ENCODE peak calls at places on chromosomes 1 and 21, in five cellular contexts. F is neural progenitor cell, D is sigmoid colon, T is adipocyte, X is small intestine. J is an unnamed sample.

GRCh38 chr1:243267346-243268283 is 11.8 kb downstream of the SDCCAG8 start:
- DNase-seq in F (peak; percentile 5), D (no peak), T (no peak), X (no peak), J (peak; percentile 79)

GRCh38 chr1:88916883-88917282 is 25.5 kb upstream of the GTF2B start:
- DNase-seq in F (no peak), D (no peak), T (no peak), X (no peak), J (no peak)

GRCh38 chr1:245085508-245086095 is 69.2 kb upstream of the KIF26B start:
- DNase-seq in F (no peak), D (no peak), T (peak; percentile 86), X (no peak), J (no peak)

GRCh38 chr1:220153147-220153546 is 59.2 kb downstream of the IARS2 start:
- DNase-seq in F (no peak), D (no peak), T (no peak), X (peak; percentile 17), J (no peak)

GRCh38 chr1:225350872-225351271 is 77.0 kb downstream of the LBR start:
- DNase-seq in F (no peak), D (no peak), T (no peak), X (no peak), J (no peak)

GRCh38 chr1:33725037-33725436 is 138.8 kb upstream of the HMGB4 start:
- DNase-seq in F (no peak), D (no peak), T (no peak), X (no peak), J (no peak)

GRCh38 chr1:18926315-18927081 is 24.1 kb upstream of the ALDH4A1 start:
- DNase-seq in F (no peak), D (peak; percentile 84), T (peak; percentile 86), X (peak; percentile 61), J (no peak)

GRCh38 chr1:29469457-29469856 is 233.1 kb downstream of the PTPRU start:
- DNase-seq in F (no peak), D (peak; percentile 76), T (no peak), X (no peak), J (no peak)

GRCh38 chr1:210310562-210310961 is 18.1 kb upstream of the HHAT start:
- DNase-seq in F (no peak), D (no peak), T (no peak), X (no peak), J (no peak)

GRCh38 chr1:158043232-158043631 is 49.8 kb downstream of the KIRREL1 start:
- DNase-seq in F (peak; percentile 94), D (no peak), T (no peak), X (no peak), J (no peak)

GRCh38 chr1:168964478-168964877 is 142.0 kb upstream of the ATP1B1 start:
- DNase-seq in F (no peak), D (no peak), T (no peak), X (no peak), J (no peak)

GRCh38 chr1:227357229-227358078 is 39.2 kb upstream of the CDC42BPA start:
- DNase-seq in F (no peak), D (peak; percentile 72), T (peak; percentile 82), X (peak; percentile 90), J (no peak)

GRCh38 chr1:119784127-119784781 is 15.5 kb upstream of the HMGCS2 start:
- DNase-seq in F (no peak), D (peak; percentile 85), T (peak; percentile 88), X (peak; percentile 66), J (peak; percentile 85)

GRCh38 chr21:45995686-45996179 is 14.2 kb downstream of the COL6A1 start:
- DNase-seq in F (no peak), D (peak; percentile 73), T (peak; percentile 15), X (no peak), J (peak; percentile 38)

GRCh38 chr1:247293047-247293446 is 37.2 kb downstream of the VN1R5 start:
- DNase-seq in F (peak; percentile 27), D (no peak), T (no peak), X (no peak), J (no peak)

GRCh38 chr1:155322571-155322952 is 1.9 kb downstream of the RUSC1 start:
- DNase-seq in F (peak; percentile 64), D (peak; percentile 81), T (peak; percentile 73), X (no peak), J (peak; percentile 53)

GRCh38 chr1:27145934-27146354 is 9.0 kb downstream of the SLC9A1 start:
- DNase-seq in F (no peak), D (peak; percentile 79), T (peak; percentile 91), X (no peak), J (no peak)

GRCh38 chr1:214377485-214377884 is 96.5 kb downstream of the SMYD2 start:
- DNase-seq in F (no peak), D (no peak), T (no peak), X (no peak), J (no peak)

DNA sequence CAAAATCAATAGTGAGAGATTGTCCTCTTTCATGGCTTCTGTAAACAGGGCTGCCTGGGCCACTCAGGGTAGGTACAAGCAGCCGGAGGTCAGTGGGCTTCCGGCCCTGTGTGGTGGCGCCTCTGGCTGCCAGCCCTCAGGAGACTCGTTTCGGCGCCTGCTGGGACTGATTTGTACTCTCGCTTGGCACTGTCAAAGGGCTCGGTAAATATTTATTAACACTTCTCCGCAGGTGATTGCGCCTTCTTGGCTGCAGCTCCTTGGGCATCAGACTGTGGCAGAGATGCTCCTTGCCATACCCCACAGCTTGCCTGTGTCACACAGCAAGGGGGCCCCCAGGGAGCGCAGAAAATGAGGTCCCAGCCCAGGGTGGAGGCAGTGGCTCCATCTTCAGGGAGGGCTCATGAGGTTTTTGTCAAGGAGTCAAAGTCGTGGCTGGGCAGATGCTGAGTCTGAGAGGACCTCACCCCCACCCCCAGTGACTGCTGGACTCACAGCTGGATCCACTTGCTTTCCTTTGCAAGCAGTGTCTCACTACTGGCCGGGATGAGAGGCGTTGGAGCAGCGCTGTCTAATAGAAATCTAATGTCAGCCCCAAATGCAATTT is 262.5 kb downstream of the GRIK3 start:
- DNase-seq in F (peak; percentile 61), D (peak; percentile 50), T (no peak), X (no peak), J (no peak)
- H3K27me3 ChIP-seq in F (no peaks in the 10 kb centered on the region), D (peaks cover 74% of the 10 kb centered on the region), T (peaks cover 55% of the 10 kb centered on the region), X (no peaks in the 10 kb centered on the region), J (peaks cover 35% of the 10 kb centered on the region)

DNA sequence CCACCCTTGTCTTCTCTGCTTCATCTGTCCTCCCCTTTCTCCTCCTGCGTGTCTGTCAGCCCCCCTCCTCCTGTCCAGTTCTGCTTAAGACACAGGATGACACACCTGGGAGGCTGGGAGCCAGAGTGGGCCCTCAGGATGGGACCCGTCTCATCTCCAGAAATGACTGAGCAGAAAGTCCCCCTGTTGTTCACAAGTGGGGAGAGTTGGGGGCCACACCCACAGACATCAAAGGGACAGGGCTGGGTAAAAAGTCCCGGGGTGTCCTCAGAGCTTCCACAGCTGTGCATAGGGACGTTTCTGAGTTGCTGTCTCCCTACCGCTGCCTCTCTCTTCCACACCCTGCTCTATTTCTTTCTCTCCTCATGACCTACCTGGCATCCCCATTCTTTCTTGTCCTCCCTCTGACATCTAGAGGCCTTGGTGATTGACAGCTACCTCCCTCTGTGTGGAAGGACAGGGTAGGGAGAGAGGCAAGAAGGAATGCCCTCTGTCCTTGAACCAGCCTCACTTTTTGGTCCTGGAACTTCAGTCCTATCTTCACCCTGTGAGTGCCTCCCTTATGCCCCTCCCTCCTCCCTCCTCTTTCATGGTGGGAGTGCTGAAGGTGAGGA is 19.5 kb upstream of the SH2D2A start:
- DNase-seq in F (no peak), D (no peak), T (no peak), X (no peak), J (no peak)
- H3K27me3 ChIP-seq in F (peaks cover 82% of the 10 kb centered on the region), D (peaks cover 44% of the 10 kb centered on the region), T (peaks cover 52% of the 10 kb centered on the region), X (no peaks in the 10 kb centered on the region), J (peaks cover 35% of the 10 kb centered on the region)

DNA sequence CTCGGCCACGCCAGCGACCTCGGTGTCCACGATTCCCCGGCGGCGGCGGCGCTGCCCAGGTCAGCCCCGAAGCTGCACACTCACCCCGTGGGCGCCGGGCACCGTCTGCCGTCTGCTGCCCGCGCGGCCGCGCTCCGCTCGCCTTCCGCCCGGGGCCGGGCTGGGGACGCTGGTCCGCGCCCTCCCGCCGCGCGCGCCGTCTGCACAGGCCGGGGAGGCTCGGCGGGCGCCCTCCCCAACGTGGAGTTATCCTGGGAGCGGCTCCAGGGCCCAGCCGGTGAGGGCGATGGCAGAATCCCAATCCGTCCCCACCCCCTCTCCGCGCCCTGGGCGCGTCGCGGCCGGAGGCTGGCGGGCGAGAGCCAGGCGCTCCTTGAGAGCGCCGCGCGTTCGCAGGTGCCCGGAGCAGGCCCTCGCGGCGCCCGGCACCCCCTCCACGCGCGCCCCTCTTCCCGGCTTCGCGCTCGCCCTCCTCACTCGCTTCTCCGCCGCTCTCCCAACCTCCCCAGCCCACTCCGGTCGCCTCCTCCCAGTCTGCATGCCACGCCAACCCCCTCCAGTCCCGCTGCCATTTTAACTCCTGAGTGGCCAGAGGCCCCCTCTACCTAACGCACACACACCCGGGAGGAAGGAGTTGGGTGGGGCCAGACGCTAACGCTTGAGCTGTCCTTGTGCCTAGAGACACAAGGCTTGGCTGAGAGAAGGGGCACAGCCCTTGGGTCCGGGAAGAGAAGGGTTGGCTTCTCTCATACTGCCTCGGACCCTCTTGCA is at the start of gene LRRN2:
- DNase-seq in F (peak; percentile 66), D (peak; percentile 75), T (peak; percentile 36), X (peak; percentile 3), J (no peak)
- H3K27me3 ChIP-seq in F (peaks cover 83% of the 10 kb centered on the region), D (no peaks in the 10 kb centered on the region), T (peaks cover 73% of the 10 kb centered on the region), X (peaks cover 7% of the 10 kb centered on the region), J (peaks cover 33% of the 10 kb centered on the region)

DNA sequence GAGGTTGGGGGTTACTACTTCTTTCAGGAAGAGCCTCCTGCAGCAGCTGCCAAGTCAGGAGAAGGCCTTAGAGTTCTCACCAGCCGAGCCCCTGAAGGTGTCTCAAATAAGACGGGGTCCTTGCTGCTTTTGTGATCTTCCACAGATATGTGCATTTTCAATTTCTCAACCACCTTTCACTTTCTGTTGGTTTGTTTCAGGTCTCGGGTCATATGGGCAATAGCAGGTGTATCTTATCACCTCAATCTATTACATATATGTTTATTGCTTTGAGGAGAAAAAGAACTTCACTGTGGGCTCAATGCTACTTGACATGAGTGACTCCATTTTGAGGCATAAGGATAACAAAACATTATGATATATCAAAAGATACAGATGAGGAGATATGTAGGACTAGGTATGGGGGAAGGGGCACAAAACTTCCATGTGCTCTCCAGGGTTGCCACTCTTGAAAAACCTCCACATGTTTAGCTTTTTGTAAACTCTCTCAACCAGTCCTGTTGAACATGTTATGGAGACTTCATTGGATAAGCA is 1171.4 kb upstream of the ADGRL2 start:
- DNase-seq in F (no peak), D (no peak), T (no peak), X (no peak), J (no peak)
- H3K27me3 ChIP-seq in F (no peaks in the 10 kb centered on the region), D (no peaks in the 10 kb centered on the region), T (no peaks in the 10 kb centered on the region), X (no peaks in the 10 kb centered on the region), J (no peaks in the 10 kb centered on the region)

DNA sequence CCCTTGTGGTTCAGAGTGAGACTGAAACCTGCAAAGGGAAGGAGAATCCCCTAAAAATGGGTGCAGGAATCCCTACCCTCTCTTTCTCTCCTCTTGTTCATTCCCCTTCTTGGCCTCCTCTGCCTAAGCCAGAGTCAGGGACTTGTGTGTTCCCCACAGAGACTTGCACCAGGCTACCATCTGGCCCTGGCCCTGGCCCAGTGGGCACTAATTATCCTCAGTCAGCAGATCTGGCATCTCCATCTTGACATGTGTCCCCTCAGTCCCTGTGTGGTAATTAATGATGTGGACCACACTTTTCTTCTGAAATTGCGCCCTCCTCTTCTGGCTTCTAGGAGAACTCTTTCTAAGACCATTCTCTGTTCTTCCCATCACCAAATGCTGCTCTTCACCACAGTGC is 354.4 kb downstream of the SETD4 start:
- DNase-seq in F (no peak), D (no peak), T (no peak), X (no peak), J (no peak)
- H3K27me3 ChIP-seq in F (no peaks in the 10 kb centered on the region), D (peaks cover 14% of the 10 kb centered on the region), T (no peaks in the 10 kb centered on the region), X (no peaks in the 10 kb centered on the region), J (no peaks in the 10 kb centered on the region)